ENCODE peak calls at places on chromosomes 6 and 20, in six cellular contexts. Y is glutamatergic neuron; V is AG08396; K is NCI-H1436; B is GM19239; T is stimulated activated CD4-positive, alpha-beta T cell treated with anti-CD3 and anti-CD28 coated beads, Interleukin-2, amount 100 ng/mL, for 4 hours. P is an unnamed sample.

GRCh38 chr20:35344354-35344837 is 52.2 kb upstream of the FAM83C start:
- DNase-seq in B (no peak), T (no peak), K (no peak), Y (no peak), V (peak; percentile 34), P (peak; percentile 86)

GRCh38 chr20:22740829-22741228 is 156.5 kb upstream of the FOXA2 start:
- DNase-seq in K (no peak), T (no peak), B (no peak), Y (no peak), V (no peak), P (no peak)

GRCh38 chr6:134921980-134922313 is 28.0 kb downstream of the ALDH8A1 start:
- DNase-seq in T (no peak), B (no peak), Y (peak; percentile 81), V (no peak), K (no peak), P (no peak)

GRCh38 chr6:163398104-163398503 is 16.4 kb upstream of the QKI start:
- DNase-seq in V (no peak), K (no peak), B (no peak), Y (no peak), T (no peak), P (no peak)

GRCh38 chr6:162173448-162173847 is 554.1 kb downstream of the PRKN start:
- DNase-seq in Y (no peak), V (no peak), B (no peak), T (no peak), K (no peak), P (no peak)

GRCh38 chr20:61559706-61560315 is 307.8 kb downstream of the CDH4 start:
- DNase-seq in K (no peak), Y (no peak), B (no peak), T (no peak), V (no peak), P (no peak)

GRCh38 chr6:26028753-26029569 is 58.3 kb upstream of the HFE start:
- DNase-seq in V (no peak), K (no peak), T (no peak), Y (no peak), B (no peak), P (no peak)

GRCh38 chr6:151155095-151155494 is 84.7 kb upstream of the AKAP12 start:
- DNase-seq in Y (no peak), T (no peak), V (no peak), K (no peak), B (no peak), P (no peak)

GRCh38 chr20:15637971-15638754 is 935.1 kb downstream of the KIF16B start:
- DNase-seq in T (no peak), V (no peak), Y (no peak), B (no peak), K (no peak), P (no peak)

P was measured in COR-L47.